ENCODE peak calls at places on chromosomes 2 and 18, in seven cellular contexts. W is GM12865; V is GM20000; O is CD8-positive, alpha-beta memory T cell; Y is left ventricle myocardium inferior; T is CD8-positive, alpha-beta T cell; N is neuronal stem cell. S is an unnamed sample.

GRCh38 chr18:60746491-60746890 is 373.9 kb upstream of the MC4R start:
- DNase-seq in W (no peak), V (no peak), O (no peak), Y (no peak), T (no peak), N (no peak), S (no peak)

GRCh38 chr18:56226025-56226424 is 412.4 kb downstream of the TXNL1 start:
- DNase-seq in W (no peak), V (no peak), O (no peak), Y (no peak), T (no peak), N (no peak), S (no peak)

GRCh38 chr2:209076151-209076550 is 347.7 kb upstream of the MAP2 start:
- DNase-seq in W (no peak), V (no peak), O (no peak), Y (no peak), T (no peak), N (no peak), S (no peak)

GRCh38 chr2:190792956-190793888 is 87.4 kb upstream of the GLS start:
- DNase-seq in W (no peak), V (no peak), O (no peak), Y (no peak), T (no peak), N (no peak), S (no peak)

GRCh38 chr2:230018153-230018552 is 50.6 kb downstream of the SLC16A14 start:
- DNase-seq in W (no peak), V (no peak), O (no peak), Y (no peak), T (no peak), N (no peak), S (no peak)

GRCh38 chr2:111072220-111072871 is 48.4 kb upstream of the BCL2L11 start:
- DNase-seq in W (no peak), V (no peak), O (no peak), Y (no peak), T (no peak), N (no peak), S (no peak)

GRCh38 chr2:3183766-3184165 is 193.9 kb downstream of the EIPR1 start:
- DNase-seq in W (no peak), V (no peak), O (no peak), Y (no peak), T (no peak), N (no peak), S (no peak)

GRCh38 chr18:60965856-60966255 is 367.4 kb upstream of the CDH20 start:
- DNase-seq in W (no peak), V (no peak), O (no peak), Y (no peak), T (no peak), N (no peak), S (no peak)

GRCh38 chr2:234058881-234059280 is 8.4 kb downstream of the SPP2 start:
- DNase-seq in W (no peak), V (no peak), O (no peak), Y (no peak), T (no peak), N (no peak), S (no peak)

GRCh38 chr2:51219468-51219867 is 187.5 kb upstream of the NRXN1 start:
- DNase-seq in W (no peak), V (no peak), O (no peak), Y (no peak), T (no peak), N (no peak), S (no peak)

GRCh38 chr2:234673501-234673900 is 176.6 kb upstream of the ARL4C start:
- DNase-seq in W (no peak), V (no peak), O (no peak), Y (no peak), T (no peak), N (no peak), S (no peak)

GRCh38 chr2:23524261-23524706 is 139.3 kb downstream of the KLHL29 start:
- DNase-seq in W (no peak), V (no peak), O (no peak), Y (no peak), T (no peak), N (no peak), S (no peak)

GRCh38 chr2:6810961-6811360 is 54.7 kb downstream of the CMPK2 start:
- DNase-seq in W (no peak), V (no peak), O (no peak), Y (no peak), T (no peak), N (no peak), S (no peak)

GRCh38 chr2:73759287-73759764 is 20.6 kb downstream of the DUSP11 start:
- DNase-seq in W (no peak), V (no peak), O (no peak), Y (no peak), T (no peak), N (no peak), S (no peak)

GRCh38 chr2:101113441-101114267 is 37.5 kb downstream of the TBC1D8 start:
- DNase-seq in W (peak), V (no peak), O (no peak), Y (no peak), T (no peak), N (no peak), S (no peak)

GRCh38 chr2:148338544-148338943 is 306.0 kb upstream of the EPC2 start:
- DNase-seq in W (no peak), V (no peak), O (no peak), Y (no peak), T (no peak), N (no peak), S (no peak)

GRCh38 chr2:105885456-105885855 is 140.7 kb downstream of the NCK2 start:
- DNase-seq in W (no peak), V (no peak), O (no peak), Y (no peak), T (no peak), N (no peak), S (no peak)

S was measured in T-helper 1 cell.